ENCODE peak calls at places on chromosomes 7 and 10, in four cellular contexts. N is ascending aorta, U is cardiac muscle cell, X is sigmoid colon. M is an unnamed sample.

GRCh38 chr7:4198301-4198700 is 483.8 kb upstream of the FOXK1 start:
- DNase-seq in X (no peak), N (no peak), U (no peak), M (no peak)

GRCh38 chr7:152674860-152675760 is 831 bp downstream of the XRCC2 start:
- DNase-seq in U (peak; percentile 66), N (no peak), X (no peak), M (peak; percentile 8)

GRCh38 chr10:121418126-121418777 is 180.0 kb downstream of the FGFR2 start:
- DNase-seq in N (no peak), X (no peak), U (peak; percentile 5), M (peak; percentile 87)

GRCh38 chr10:46515402-46516192 is 40.9 kb downstream of the GPRIN2 start:
- DNase-seq in N (no peak), U (no peak), X (no peak), M (no peak)

GRCh38 chr10:34001087-34001580 is 666.7 kb upstream of the NRP1 start:
- DNase-seq in U (no peak), X (no peak), N (no peak), M (peak; percentile 65)

GRCh38 chr10:22245567-22245966 is 27.8 kb upstream of the EBLN1 start:
- DNase-seq in N (no peak), U (peak; percentile 85), X (no peak), M (no peak)

GRCh38 chr7:47000561-47000960 is 581.4 kb downstream of the TNS3 start:
- DNase-seq in X (no peak), N (no peak), U (no peak), M (no peak)

GRCh38 chr10:24670964-24671670 is 52.6 kb downstream of the ARHGAP21 start:
- DNase-seq in X (no peak), U (no peak), N (no peak), M (no peak)

GRCh38 chr7:117012284-117013174 is 59.2 kb downstream of the ST7 start:
- DNase-seq in N (no peak), X (no peak), U (peak; percentile 53), M (no peak)

GRCh38 chr10:44651395-44651661 is 259.8 kb upstream of the TMEM72 start:
- DNase-seq in N (no peak), X (no peak), U (no peak), M (no peak)

GRCh38 chr10:78211476-78212110 is 177.9 kb downstream of the RPS24 start:
- DNase-seq in X (no peak), U (peak; percentile 65), N (no peak), M (no peak)

GRCh38 chr7:148883233-148884048 is 650 bp downstream of the EZH2 start:
- DNase-seq in N (no peak), X (peak; percentile 75), U (peak; percentile 11), M (no peak)

GRCh38 chr7:48168159-48168558 is 3.1 kb upstream of the ABCA13 start:
- DNase-seq in X (no peak), N (no peak), U (peak; percentile 58), M (peak; percentile 84)

GRCh38 chr7:80385512-80385911 is 126.4 kb downstream of the GNAT3 start:
- DNase-seq in X (no peak), N (no peak), U (peak; percentile 48), M (no peak)

GRCh38 chr10:37747081-37747480 is 110.3 kb downstream of the ZNF248 start:
- DNase-seq in U (no peak), X (no peak), N (no peak), M (no peak)

GRCh38 chr7:87028636-87029035 is 30.8 kb downstream of the ELAPOR2 start:
- DNase-seq in N (no peak), U (no peak), X (no peak), M (no peak)

GRCh38 chr7:14673202-14673601 is 229.3 kb downstream of the DGKB start:
- DNase-seq in U (no peak), N (no peak), X (no peak), M (no peak)

GRCh38 chr7:23895666-23896096 is 185.7 kb downstream of the STK31 start:
- DNase-seq in X (no peak), U (peak; percentile 38), N (no peak), M (no peak)

GRCh38 chr7:84506151-84506550 is 311.6 kb upstream of the SEMA3A start:
- DNase-seq in U (no peak), N (no peak), X (no peak), M (no peak)

GRCh38 chr7:38629621-38630020 is 1.6 kb downstream of the AMPH start:
- DNase-seq in U (peak; percentile 7), N (no peak), X (no peak), M (no peak)

GRCh38 chr10:3740157-3740871 is 44.7 kb downstream of the KLF6 start:
- DNase-seq in U (peak; percentile 77), N (no peak), X (no peak), M (peak; percentile 98)

GRCh38 chr10:132508497-132509443 is 28.8 kb upstream of the INPP5A start:
- DNase-seq in U (no peak), X (peak; percentile 89), N (peak; percentile 35), M (no peak)

GRCh38 chr7:23184709-23185354 is 3.0 kb downstream of the NUP42 start:
- DNase-seq in X (no peak), U (peak; percentile 67), N (no peak), M (no peak)

GRCh38 chr7:65475734-65476319 is 102.2 kb downstream of the ZNF92 start:
- DNase-seq in X (no peak), U (peak; percentile 3), N (no peak), M (no peak)

GRCh38 chr10:108358912-108359311 is 1194.4 kb upstream of the SORCS1 start:
- DNase-seq in X (no peak), N (no peak), U (peak; percentile 83), M (peak; percentile 88)

GRCh38 chr10:104711167-104711765 is 70.2 kb downstream of the SORCS3 start:
- DNase-seq in X (no peak), N (no peak), U (no peak), M (no peak)

GRCh38 chr7:50672045-50672444 is 106.8 kb upstream of the DDC start:
- DNase-seq in U (no peak), N (no peak), X (no peak), M (no peak)

GRCh38 chr10:72784551-72785421 is 92.8 kb downstream of the MCU start:
- DNase-seq in U (peak; percentile 91), N (no peak), X (peak; percentile 65), M (peak; percentile 79)

GRCh38 chr10:112793197-112793921 is 156.7 kb upstream of the TCF7L2 start:
- DNase-seq in N (no peak), X (no peak), U (no peak), M (no peak)

GRCh38 chr7:30225863-30226361 is 58.5 kb upstream of the ZNRF2 start:
- DNase-seq in U (peak; percentile 82), X (peak; percentile 83), N (peak; percentile 45), M (peak; percentile 91)

GRCh38 chr7:116653204-116653603 is 18.8 kb upstream of the MET start:
- DNase-seq in U (peak; percentile 54), X (no peak), N (no peak), M (peak; percentile 93)

GRCh38 chr7:132455306-132455705 is 121.0 kb downstream of the PLXNA4 start:
- DNase-seq in U (no peak), X (no peak), N (no peak), M (no peak)

DNA sequence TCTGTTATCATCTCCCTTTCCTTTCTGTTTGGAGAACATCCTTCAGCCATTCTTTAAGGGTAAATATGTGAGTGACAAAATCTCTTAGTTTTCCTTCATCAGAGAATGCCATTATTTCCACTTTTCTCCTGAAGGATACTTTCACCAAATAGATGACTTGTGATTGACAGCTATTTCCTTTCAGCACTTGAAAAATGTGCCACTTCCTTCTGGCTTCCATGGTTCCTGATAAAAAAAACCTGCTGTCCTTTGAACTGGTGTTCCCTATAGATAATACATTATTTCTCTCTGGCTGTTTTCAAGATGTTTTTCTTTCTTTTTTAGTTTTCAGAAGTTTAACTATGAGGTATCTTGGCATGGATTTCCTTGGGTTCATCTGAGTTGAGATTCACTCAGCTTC is 79.7 kb downstream of the TBXAS1 start:
- DNase-seq in X (no peak), U (no peak), N (no peak), M (no peak)
- H3K27ac ChIP-seq in X (no peak overlapping the region), U (no peak overlapping the region), N (no peak overlapping the region), M (no peak overlapping the region)

DNA sequence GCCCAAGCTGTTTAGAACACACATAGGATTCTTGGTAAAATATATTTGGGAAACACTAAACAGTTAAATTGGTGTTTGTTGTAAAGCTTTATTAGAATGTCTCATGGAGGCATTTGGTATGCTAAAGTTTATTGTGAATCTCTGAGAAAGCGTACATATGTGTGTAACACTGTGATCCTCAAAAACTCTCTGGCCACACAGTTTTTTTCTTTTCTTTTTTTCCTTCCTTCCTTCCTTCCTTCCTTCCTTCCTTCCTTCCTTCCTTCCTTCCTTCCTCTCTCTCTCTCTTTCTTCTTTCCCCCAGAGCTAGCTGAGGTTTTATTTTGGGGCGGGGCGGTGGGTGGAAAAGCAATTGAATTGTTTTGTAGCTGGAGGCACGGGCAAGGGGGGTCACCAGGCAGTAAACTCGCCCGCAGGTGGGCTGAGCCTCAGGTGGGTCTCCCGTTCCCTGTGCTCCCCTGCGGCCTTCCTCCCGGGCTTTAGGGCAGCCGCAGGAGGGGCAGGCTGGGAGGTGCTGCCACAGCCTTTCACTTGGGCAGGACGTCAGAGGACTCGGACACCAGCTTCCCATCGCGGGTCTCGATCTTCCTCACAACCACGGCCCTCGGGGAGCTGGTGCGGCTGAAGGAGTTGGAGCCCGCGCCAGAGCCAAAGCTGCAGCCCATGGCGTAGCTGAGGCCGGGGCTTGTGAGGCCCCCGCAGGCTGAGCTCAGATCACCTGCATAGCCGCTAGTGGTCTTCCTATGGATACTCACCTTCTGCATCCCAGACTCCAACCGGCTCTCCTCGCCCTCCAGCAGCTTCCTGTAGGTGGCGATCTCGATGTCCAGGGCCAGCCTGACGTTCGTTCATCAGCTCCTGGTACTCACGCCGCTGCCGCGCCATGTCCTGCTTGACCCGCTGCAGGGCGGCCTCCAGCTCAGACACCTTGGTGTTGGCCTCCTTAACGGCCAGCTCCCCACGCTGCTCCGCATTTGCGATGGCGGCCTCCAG is 459.0 kb downstream of the GATA3 start:
- DNase-seq in U (no peak), N (no peak), X (no peak), M (no peak)
- TF ChIP-seq CTCF in U (no peak), N (no peak), X (no peak), M (no peak)

DNA sequence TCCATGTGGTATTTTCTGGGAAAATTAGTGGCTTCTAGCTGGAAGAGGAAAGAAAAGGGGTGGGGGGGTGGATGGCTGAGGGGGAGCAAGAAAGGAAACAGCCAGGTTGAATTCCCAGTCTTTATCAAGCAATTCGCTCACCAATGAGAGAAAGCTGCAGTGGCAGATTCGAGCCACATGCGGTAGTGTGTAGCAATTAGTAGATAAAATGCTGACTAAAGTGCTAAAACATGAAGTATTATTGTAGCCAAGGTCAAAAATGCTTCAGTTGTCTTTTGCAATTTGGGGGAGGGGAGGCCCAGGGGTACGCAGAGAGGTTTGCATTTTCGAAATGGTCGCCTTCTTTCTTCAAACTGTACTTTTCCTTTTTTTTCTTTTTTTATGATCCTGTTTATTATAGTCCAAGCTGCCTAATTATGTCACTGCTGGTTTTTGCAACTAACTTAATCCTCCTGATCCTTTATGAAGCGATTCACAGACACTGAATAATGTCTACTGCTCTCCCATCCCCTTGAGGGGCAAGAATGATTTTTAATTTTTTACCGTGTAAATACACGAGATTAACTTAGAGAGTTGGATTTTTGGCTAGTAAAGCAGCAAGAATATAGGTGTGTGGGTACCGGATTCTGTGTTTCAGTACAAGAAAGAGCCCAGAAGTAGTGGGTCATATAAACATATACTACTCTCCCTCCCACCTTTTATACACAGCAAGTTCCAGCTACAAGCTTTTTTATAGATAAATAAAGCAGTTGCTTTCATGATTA is 3.6 kb upstream of the ARID5B start:
- DNase-seq in U (peak; percentile 77), N (no peak), X (peak; percentile 70), M (no peak)
- H3K27ac ChIP-seq in U (no peak overlapping the region), N (peak overlapping the region; percentile 56), X (peak overlapping the region; percentile 36), M (no peak overlapping the region)

DNA sequence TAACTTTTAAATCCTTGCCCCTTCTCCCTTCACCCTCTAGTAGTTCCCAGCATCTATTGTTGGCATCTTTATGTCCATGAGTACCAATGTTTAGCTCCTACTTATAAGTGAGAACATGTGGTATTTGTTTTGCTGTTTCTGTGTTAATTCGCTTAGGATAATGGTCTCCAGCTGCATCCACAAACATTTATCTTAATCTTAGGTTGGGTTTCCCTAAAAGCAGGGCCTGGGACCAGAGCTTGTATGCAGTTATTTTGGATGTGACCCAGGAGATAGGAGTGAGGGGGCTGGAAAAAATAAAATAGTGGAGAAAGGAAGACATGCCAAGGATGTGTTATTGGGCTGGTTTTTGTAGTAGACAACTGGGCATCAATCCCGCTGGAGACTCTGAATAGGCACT is 571.8 kb downstream of the CCSER2 start:
- DNase-seq in N (no peak), X (no peak), U (no peak), M (no peak)
- TF ChIP-seq CTCF in N (no peak), X (no peak), U (no peak), M (no peak)